ENCODE peak calls at places on chromosome 19, in eight cellular contexts. One of them, this sample, is unnamed.

GRCh38 chr19:21439372-21439771 is 42.4 kb downstream of the ZNF493 start:
- DNase-seq in left ventricle myocardium inferior: no peak
- DNase-seq in testis: no peak
- DNase-seq in tibial nerve: no peak
- DNase-seq in breast epithelium: no peak
- DNase-seq in thoracic aorta: no peak
- DNase-seq in suprapubic skin: no peak
- DNase-seq in heart right ventricle: no peak
- DNase-seq in this sample: no peak

GRCh38 chr19:49442354-49442753 is 1.0 kb upstream of the SLC17A7 start:
- DNase-seq in suprapubic skin: peak; percentile 86
- DNase-seq in breast epithelium: no peak
- DNase-seq in tibial nerve: peak; percentile 69
- DNase-seq in testis: peak; percentile 41
- DNase-seq in left ventricle myocardium inferior: peak; percentile 45
- DNase-seq in thoracic aorta: no peak
- DNase-seq in heart right ventricle: peak; percentile 44
- DNase-seq in this sample: no peak

GRCh38 chr19:8494158-8494557 is 8.3 kb downstream of the PRAM1 start:
- DNase-seq in breast epithelium: no peak
- DNase-seq in tibial nerve: no peak
- DNase-seq in testis: no peak
- DNase-seq in left ventricle myocardium inferior: no peak
- DNase-seq in heart right ventricle: no peak
- DNase-seq in suprapubic skin: no peak
- DNase-seq in thoracic aorta: no peak
- DNase-seq in this sample: no peak

GRCh38 chr19:46953955-46954501 is 65.6 kb upstream of the NPAS1 start:
- DNase-seq in testis: no peak
- DNase-seq in heart right ventricle: no peak
- DNase-seq in breast epithelium: no peak
- DNase-seq in left ventricle myocardium inferior: no peak
- DNase-seq in thoracic aorta: no peak
- DNase-seq in tibial nerve: no peak
- DNase-seq in suprapubic skin: no peak
- DNase-seq in this sample: no peak

GRCh38 chr19:11264452-11265176 is 2.3 kb upstream of the DOCK6 start:
- DNase-seq in tibial nerve: no peak
- DNase-seq in breast epithelium: no peak
- DNase-seq in thoracic aorta: no peak
- DNase-seq in suprapubic skin: no peak
- DNase-seq in testis: no peak
- DNase-seq in left ventricle myocardium inferior: peak; percentile 46
- DNase-seq in heart right ventricle: peak; percentile 76
- DNase-seq in this sample: no peak

GRCh38 chr19:30870861-30871260 is 478.4 kb downstream of the TSHZ3 start:
- DNase-seq in left ventricle myocardium inferior: no peak
- DNase-seq in testis: peak; percentile 26
- DNase-seq in breast epithelium: no peak
- DNase-seq in suprapubic skin: no peak
- DNase-seq in thoracic aorta: no peak
- DNase-seq in heart right ventricle: no peak
- DNase-seq in tibial nerve: no peak
- DNase-seq in this sample: no peak

GRCh38 chr19:33622505-33622808 is 704 bp downstream of the CHST8 start:
- DNase-seq in testis: no peak
- DNase-seq in breast epithelium: no peak
- DNase-seq in left ventricle myocardium inferior: no peak
- DNase-seq in heart right ventricle: no peak
- DNase-seq in thoracic aorta: no peak
- DNase-seq in suprapubic skin: no peak
- DNase-seq in tibial nerve: no peak
- DNase-seq in this sample: no peak

GRCh38 chr19:6791237-6791636 is 18.7 kb downstream of the VAV1 start:
- DNase-seq in suprapubic skin: no peak
- DNase-seq in tibial nerve: no peak
- DNase-seq in heart right ventricle: no peak
- DNase-seq in breast epithelium: no peak
- DNase-seq in testis: no peak
- DNase-seq in thoracic aorta: no peak
- DNase-seq in left ventricle myocardium inferior: no peak
- DNase-seq in this sample: no peak

GRCh38 chr19:47541507-47541906 is 26.6 kb upstream of the NAPA start:
- DNase-seq in breast epithelium: no peak
- DNase-seq in heart right ventricle: no peak
- DNase-seq in thoracic aorta: no peak
- DNase-seq in tibial nerve: no peak
- DNase-seq in testis: no peak
- DNase-seq in left ventricle myocardium inferior: no peak
- DNase-seq in suprapubic skin: no peak
- DNase-seq in this sample: no peak

GRCh38 chr19:2796659-2797266 is 11.5 kb downstream of the THOP1 start:
- DNase-seq in left ventricle myocardium inferior: peak; percentile 52
- DNase-seq in testis: no peak
- DNase-seq in tibial nerve: no peak
- DNase-seq in heart right ventricle: peak; percentile 55
- DNase-seq in suprapubic skin: no peak
- DNase-seq in breast epithelium: no peak
- DNase-seq in thoracic aorta: no peak
- DNase-seq in this sample: no peak

GRCh38 chr19:10368101-10368803 is 12.1 kb downstream of the TYK2 start:
- DNase-seq in left ventricle myocardium inferior: no peak
- DNase-seq in thoracic aorta: no peak
- DNase-seq in tibial nerve: no peak
- DNase-seq in testis: no peak
- DNase-seq in suprapubic skin: no peak
- DNase-seq in heart right ventricle: no peak
- DNase-seq in breast epithelium: no peak
- DNase-seq in this sample: no peak

GRCh38 chr19:10045371-10045770 is 32.1 kb downstream of the RDH8 start:
- DNase-seq in left ventricle myocardium inferior: no peak
- DNase-seq in heart right ventricle: no peak
- DNase-seq in breast epithelium: no peak
- DNase-seq in testis: no peak
- DNase-seq in tibial nerve: no peak
- DNase-seq in suprapubic skin: no peak
- DNase-seq in thoracic aorta: no peak
- DNase-seq in this sample: no peak

GRCh38 chr19:10817291-10818038 is 18.5 kb downstream of the TMED1 start:
- DNase-seq in suprapubic skin: no peak
- DNase-seq in testis: peak; percentile 61
- DNase-seq in left ventricle myocardium inferior: no peak
- DNase-seq in thoracic aorta: peak; percentile 73
- DNase-seq in heart right ventricle: peak; percentile 49
- DNase-seq in tibial nerve: peak; percentile 73
- DNase-seq in breast epithelium: no peak
- DNase-seq in this sample: peak; percentile 89

GRCh38 chr19:56727731-56728130 is 56.2 kb upstream of the ZNF835 start:
- DNase-seq in suprapubic skin: no peak
- DNase-seq in left ventricle myocardium inferior: no peak
- DNase-seq in tibial nerve: no peak
- DNase-seq in breast epithelium: no peak
- DNase-seq in heart right ventricle: no peak
- DNase-seq in thoracic aorta: no peak
- DNase-seq in testis: no peak
- DNase-seq in this sample: no peak

GRCh38 chr19:40575326-40575725 is 1.3 kb upstream of the SHKBP1 start:
- DNase-seq in testis: no peak
- DNase-seq in suprapubic skin: no peak
- DNase-seq in tibial nerve: no peak
- DNase-seq in heart right ventricle: no peak
- DNase-seq in thoracic aorta: no peak
- DNase-seq in left ventricle myocardium inferior: no peak
- DNase-seq in breast epithelium: no peak
- DNase-seq in this sample: no peak

GRCh38 chr19:14139944-14140343 is 3.6 kb upstream of the ASF1B start:
- DNase-seq in heart right ventricle: no peak
- DNase-seq in testis: no peak
- DNase-seq in left ventricle myocardium inferior: no peak
- DNase-seq in suprapubic skin: no peak
- DNase-seq in tibial nerve: no peak
- DNase-seq in thoracic aorta: no peak
- DNase-seq in breast epithelium: no peak
- DNase-seq in this sample: no peak

GRCh38 chr19:36106991-36107390 is 4.0 kb upstream of the OVOL3 start:
- DNase-seq in thoracic aorta: no peak
- DNase-seq in testis: no peak
- DNase-seq in suprapubic skin: no peak
- DNase-seq in breast epithelium: no peak
- DNase-seq in tibial nerve: no peak
- DNase-seq in left ventricle myocardium inferior: no peak
- DNase-seq in heart right ventricle: no peak
- DNase-seq in this sample: no peak

GRCh38 chr19:33387351-33388230 is 14.1 kb downstream of the CEBPG start:
- DNase-seq in breast epithelium: peak; percentile 34
- DNase-seq in heart right ventricle: no peak
- DNase-seq in left ventricle myocardium inferior: peak; percentile 12
- DNase-seq in tibial nerve: no peak
- DNase-seq in testis: no peak
- DNase-seq in suprapubic skin: no peak
- DNase-seq in thoracic aorta: no peak
- DNase-seq in this sample: no peak

GRCh38 chr19:46181386-46181774 is 33.3 kb downstream of the IGFL2 start:
- DNase-seq in tibial nerve: no peak
- DNase-seq in testis: no peak
- DNase-seq in heart right ventricle: no peak
- DNase-seq in left ventricle myocardium inferior: no peak
- DNase-seq in suprapubic skin: no peak
- DNase-seq in breast epithelium: no peak
- DNase-seq in thoracic aorta: no peak
- DNase-seq in this sample: no peak

GRCh38 chr19:13089857-13090507 is 12.7 kb downstream of the LYL1 start:
- DNase-seq in tibial nerve: no peak
- DNase-seq in left ventricle myocardium inferior: no peak
- DNase-seq in heart right ventricle: no peak
- DNase-seq in thoracic aorta: no peak
- DNase-seq in suprapubic skin: no peak
- DNase-seq in testis: no peak
- DNase-seq in breast epithelium: no peak
- DNase-seq in this sample: peak; percentile 63
- H3K4me1 ChIP-seq in tibial nerve: peaks cover 72% of the 10 kb centered on the region
- H3K4me1 ChIP-seq in left ventricle myocardium inferior: peaks cover 77% of the 10 kb centered on the region
- H3K4me1 ChIP-seq in heart right ventricle: peaks cover 45% of the 10 kb centered on the region
- H3K4me1 ChIP-seq in thoracic aorta: peaks cover 89% of the 10 kb centered on the region
- H3K4me1 ChIP-seq in suprapubic skin: peaks cover 65% of the 10 kb centered on the region
- H3K4me1 ChIP-seq in testis: peaks cover 37% of the 10 kb centered on the region
- H3K4me1 ChIP-seq in breast epithelium: peaks cover 9% of the 10 kb centered on the region
- H3K4me1 ChIP-seq in this sample: peaks cover 49% of the 10 kb centered on the region

DNA sequence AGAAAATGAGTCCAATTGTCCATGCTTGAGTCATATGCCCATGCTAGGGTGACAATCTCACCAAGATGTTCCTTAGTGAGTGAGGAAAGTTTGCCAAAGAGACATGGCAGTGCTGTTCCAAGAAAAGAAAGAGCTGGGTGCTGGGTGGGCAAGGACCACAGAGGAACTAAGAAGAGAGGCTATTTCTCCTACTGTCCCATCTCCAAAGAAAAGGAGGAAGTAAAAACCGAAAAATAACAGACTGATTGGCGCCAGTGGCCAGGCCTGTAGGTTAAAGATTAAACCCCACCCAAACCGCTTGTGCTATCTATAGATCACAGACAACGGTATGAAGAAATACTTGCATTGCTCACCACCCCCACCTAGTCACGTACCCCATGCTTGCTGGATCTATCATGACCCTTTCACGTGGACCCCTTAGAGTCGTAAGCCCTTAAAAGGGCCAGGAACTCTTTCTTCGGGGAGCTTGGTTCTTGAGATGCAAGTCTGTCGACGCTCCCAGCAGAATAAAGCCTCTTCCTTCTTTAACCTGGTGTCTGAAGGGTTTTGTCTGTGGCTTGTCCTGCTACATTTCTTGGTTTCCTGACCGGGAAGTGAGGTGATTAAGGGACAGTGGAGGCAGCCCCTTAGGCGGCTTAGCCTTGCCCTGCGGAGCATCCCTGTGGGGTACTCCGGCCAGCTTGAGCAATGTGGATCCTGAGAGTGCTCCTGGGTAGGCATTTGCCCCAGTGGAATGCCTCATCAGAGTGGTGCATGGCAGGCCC is 606.5 kb downstream of the UQCRFS1 start:
- DNase-seq in breast epithelium: no peak
- DNase-seq in tibial nerve: no peak
- DNase-seq in suprapubic skin: no peak
- DNase-seq in left ventricle myocardium inferior: no peak
- DNase-seq in heart right ventricle: no peak
- DNase-seq in thoracic aorta: no peak
- DNase-seq in testis: no peak
- DNase-seq in this sample: no peak
- H3K4me1 ChIP-seq in breast epithelium: no peaks in the 10 kb centered on the region
- H3K4me1 ChIP-seq in tibial nerve: no peaks in the 10 kb centered on the region
- H3K4me1 ChIP-seq in suprapubic skin: no peaks in the 10 kb centered on the region
- H3K4me1 ChIP-seq in left ventricle myocardium inferior: no peaks in the 10 kb centered on the region
- H3K4me1 ChIP-seq in heart right ventricle: no peaks in the 10 kb centered on the region
- H3K4me1 ChIP-seq in thoracic aorta: no peaks in the 10 kb centered on the region
- H3K4me1 ChIP-seq in testis: no peaks in the 10 kb centered on the region
- H3K4me1 ChIP-seq in this sample: no peaks in the 10 kb centered on the region

GRCh38 chr19:50821622-50822021 is 2.0 kb downstream of the KLK1 start:
- DNase-seq in suprapubic skin: no peak
- DNase-seq in thoracic aorta: no peak
- DNase-seq in testis: no peak
- DNase-seq in heart right ventricle: no peak
- DNase-seq in tibial nerve: no peak
- DNase-seq in breast epithelium: no peak
- DNase-seq in left ventricle myocardium inferior: no peak
- DNase-seq in this sample: no peak
- H3K4me1 ChIP-seq in suprapubic skin: peaks cover 44% of the 10 kb centered on the region
- H3K4me1 ChIP-seq in thoracic aorta: no peaks in the 10 kb centered on the region
- H3K4me1 ChIP-seq in testis: no peaks in the 10 kb centered on the region
- H3K4me1 ChIP-seq in heart right ventricle: no peaks in the 10 kb centered on the region
- H3K4me1 ChIP-seq in tibial nerve: peaks cover 20% of the 10 kb centered on the region
- H3K4me1 ChIP-seq in breast epithelium: no peaks in the 10 kb centered on the region
- H3K4me1 ChIP-seq in left ventricle myocardium inferior: peaks cover 19% of the 10 kb centered on the region
- H3K4me1 ChIP-seq in this sample: no peaks in the 10 kb centered on the region

DNA sequence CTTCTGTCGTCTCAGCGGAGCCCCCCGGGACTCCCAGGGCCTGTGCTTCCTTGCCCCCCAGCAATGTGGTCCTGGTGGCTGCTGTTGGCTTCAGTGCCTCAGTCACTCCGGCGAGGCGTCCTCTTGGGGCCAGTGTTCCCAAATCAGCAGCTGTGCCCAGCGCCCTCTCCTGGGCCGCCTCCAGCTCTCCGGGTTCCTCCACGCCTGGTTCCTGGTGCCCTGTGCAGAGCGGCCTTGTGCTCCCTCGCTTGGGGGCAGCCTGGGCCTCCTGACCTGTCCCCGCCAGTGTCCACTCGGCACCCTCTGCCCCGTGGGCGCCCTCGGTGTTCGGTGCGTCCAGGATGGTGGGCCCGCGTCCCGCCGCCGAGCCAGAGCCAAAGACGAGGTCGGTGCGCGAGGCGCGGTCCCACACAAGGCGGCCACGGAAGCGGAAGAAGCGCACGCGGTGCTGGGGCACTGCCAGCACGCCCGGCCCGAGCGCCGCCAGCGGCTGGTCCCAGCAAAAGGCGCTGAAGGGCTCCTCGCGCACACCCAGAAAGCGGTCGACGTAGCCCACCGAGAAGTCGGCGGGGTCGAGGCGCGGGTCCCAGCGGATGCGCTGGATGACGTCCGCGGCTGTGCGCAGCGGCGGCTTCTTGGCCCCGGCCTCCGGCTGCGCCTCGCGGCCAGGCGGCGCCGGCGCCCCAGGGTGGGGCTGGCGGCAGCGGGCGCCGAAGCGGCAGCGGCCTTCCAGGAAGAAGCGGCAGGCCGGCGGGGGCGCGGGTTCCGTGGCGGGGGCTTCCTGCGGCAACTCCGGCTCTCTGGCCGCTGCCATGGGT is 656 bp downstream of the LENG9 start:
- DNase-seq in testis: peak; percentile 63
- DNase-seq in breast epithelium: no peak
- DNase-seq in tibial nerve: peak; percentile 35
- DNase-seq in left ventricle myocardium inferior: peak; percentile 82
- DNase-seq in thoracic aorta: no peak
- DNase-seq in heart right ventricle: peak; percentile 65
- DNase-seq in suprapubic skin: peak; percentile 88
- DNase-seq in this sample: peak; percentile 88
- H3K4me1 ChIP-seq in testis: peaks cover 11% of the 10 kb centered on the region
- H3K4me1 ChIP-seq in breast epithelium: no peaks in the 10 kb centered on the region
- H3K4me1 ChIP-seq in tibial nerve: peaks cover 78% of the 10 kb centered on the region
- H3K4me1 ChIP-seq in left ventricle myocardium inferior: peaks cover 60% of the 10 kb centered on the region
- H3K4me1 ChIP-seq in thoracic aorta: peaks cover 23% of the 10 kb centered on the region
- H3K4me1 ChIP-seq in heart right ventricle: peaks cover 11% of the 10 kb centered on the region
- H3K4me1 ChIP-seq in suprapubic skin: peaks cover 45% of the 10 kb centered on the region
- H3K4me1 ChIP-seq in this sample: peaks cover 14% of the 10 kb centered on the region

This sample was measured in ascending aorta.